ENCODE peak calls at places on chromosomes 5 and 9, in seven cellular contexts. S is amniotic stem cell; A is stimulated activated CD4-positive, alpha-beta T cell treated with anti-CD3 and anti-CD28 coated beads, Interleukin-4, amount 100 ng/mL, for 4 hours; F is HFFc6; D is NCI-H446; H is GM10248; I is G401. V is an unnamed sample.
A peak's percentile ranks its signal among the peaks of the same experiment; 100 is the strongest.

GRCh38 chr5:111227226-111227782 is 3.1 kb downstream of the CAMK4 start:
- DNase-seq in F (no peak), A (no peak), S (no peak), H (no peak), D (no peak), I (peak; percentile 52), V (no peak)

GRCh38 chr9:94921072-94921471 is 194.6 kb downstream of the AOPEP start:
- DNase-seq in H (no peak), F (peak; percentile 70), I (no peak), D (no peak), S (peak; percentile 61), A (no peak), V (peak; percentile 87)

GRCh38 chr5:111830333-111830732 is 73.3 kb upstream of the NREP start:
- DNase-seq in A (no peak), D (no peak), S (peak; percentile 25), H (no peak), I (no peak), F (peak; percentile 41), V (peak; percentile 62)

GRCh38 chr9:77980622-77981021 is 51.0 kb downstream of the GNAQ start:
- DNase-seq in F (peak; percentile 15), I (no peak), A (no peak), S (no peak), D (no peak), H (no peak), V (no peak)

GRCh38 chr5:178319541-178320041 is 87.0 kb upstream of the PHYKPL start:
- DNase-seq in I (no peak), S (no peak), F (no peak), H (no peak), D (no peak), A (no peak), V (no peak)

GRCh38 chr9:136748201-136748600 is at the start of gene LCN6:
- DNase-seq in F (no peak), A (no peak), S (no peak), I (no peak), D (no peak), H (no peak), V (no peak)

GRCh38 chr5:172554562-172554961 is 86.5 kb upstream of the NEURL1B start:
- DNase-seq in F (no peak), S (no peak), I (no peak), H (no peak), A (no peak), D (no peak), V (no peak)

GRCh38 chr9:74847478-74848149 is 40.1 kb downstream of the TRPM6 start:
- DNase-seq in A (no peak), F (no peak), I (no peak), H (no peak), S (no peak), D (no peak), V (no peak)

GRCh38 chr5:133970325-133970671 is 1.9 kb upstream of the C5orf15 start:
- DNase-seq in A (no peak), H (no peak), F (no peak), S (no peak), I (no peak), D (no peak), V (no peak)

GRCh38 chr5:125049721-125050357 is 303.4 kb upstream of the ZNF608 start:
- DNase-seq in D (no peak), F (no peak), I (no peak), S (no peak), H (no peak), A (no peak), V (no peak)

GRCh38 chr5:153233933-153234332 is 256.5 kb upstream of the GRIA1 start:
- DNase-seq in A (no peak), S (no peak), D (no peak), I (peak; percentile 6), H (no peak), F (no peak), V (no peak)

GRCh38 chr5:153222956-153223355 is 267.5 kb upstream of the GRIA1 start:
- DNase-seq in F (peak; percentile 10), H (no peak), A (no peak), D (no peak), I (no peak), S (no peak), V (no peak)

GRCh38 chr9:20355022-20355421 is 267.3 kb downstream of the MLLT3 start:
- DNase-seq in S (peak; percentile 65), H (peak; percentile 23), F (peak; percentile 88), A (no peak), D (no peak), I (no peak), V (peak; percentile 37)

GRCh38 chr9:92650839-92651621 is 18.9 kb downstream of the IPPK start:
- DNase-seq in D (no peak), I (no peak), F (no peak), H (no peak), A (no peak), S (no peak), V (peak; percentile 78)

GRCh38 chr5:91194861-91195460 is 188.2 kb downstream of the ARRDC3 start:
- DNase-seq in S (no peak), H (no peak), A (no peak), D (peak; percentile 55), F (no peak), I (peak; percentile 57), V (no peak)

GRCh38 chr5:135900276-135900675 is 4.6 kb upstream of the IL9 start:
- DNase-seq in F (no peak), H (no peak), D (no peak), S (no peak), A (no peak), I (no peak), V (no peak)

GRCh38 chr9:4923580-4924544 is 61.2 kb upstream of the JAK2 start:
- DNase-seq in A (no peak), S (no peak), I (no peak), D (peak; percentile 20), F (peak; percentile 28), H (peak; percentile 67), V (no peak)